ENCODE peak calls at places on chromosomes 12 and 14, in four cellular contexts. Y, D, O and R are unnamed samples.

GRCh38 chr14:93085916-93086315 is 29.8 kb downstream of the ITPK1 start:
- DNase-seq in D (no peak), O (no peak), Y (no peak), R (no peak)

GRCh38 chr14:76863724-76864407 is 37.7 kb downstream of the LRRC74A start:
- DNase-seq in Y (peak; percentile 83), O (no peak), D (peak; percentile 19), R (no peak)

GRCh38 chr14:105203057-105203494 is 22.0 kb upstream of the NUDT14 start:
- DNase-seq in O (peak; percentile 60), D (no peak), Y (peak; percentile 76), R (peak; percentile 82)

GRCh38 chr14:98698341-98698740 is 573.7 kb downstream of the BCL11B start:
- DNase-seq in Y (no peak), D (no peak), O (no peak), R (no peak)

GRCh38 chr12:15563683-15564082 is 225.5 kb downstream of the EPS8 start:
- DNase-seq in O (peak; percentile 62), Y (no peak), D (no peak), R (no peak)

GRCh38 chr14:75434557-75435248 is 6.9 kb downstream of the JDP2 start:
- DNase-seq in Y (no peak), O (no peak), D (no peak), R (no peak)

GRCh38 chr14:73457935-73458218 is 469 bp downstream of the NUMB start:
- DNase-seq in O (peak; percentile 25), Y (no peak), D (no peak), R (peak; percentile 65)

GRCh38 chr12:179131-179884 is 34.6 kb downstream of the SLC6A12 start:
- DNase-seq in O (peak; percentile 85), D (no peak), Y (peak; percentile 60), R (no peak)

GRCh38 chr14:57834001-57834598 is 31.8 kb downstream of the SLC35F4 start:
- DNase-seq in O (no peak), Y (no peak), D (no peak), R (no peak)

GRCh38 chr14:34059925-34060746 is 109.3 kb upstream of the EGLN3 start:
- DNase-seq in Y (peak; percentile 84), D (peak; percentile 56), O (peak; percentile 77), R (peak; percentile 72)

GRCh38 chr12:56840922-56841321 is 77.8 kb downstream of the HSD17B6 start:
- DNase-seq in D (no peak), Y (no peak), O (peak; percentile 77), R (peak; percentile 53)

GRCh38 chr14:63875311-63875710 is 22.5 kb downstream of the SYNE2 start:
- DNase-seq in Y (peak; percentile 55), O (no peak), D (no peak), R (no peak)

GRCh38 chr14:103656031-103656757 is 27.2 kb downstream of the KLC1 start:
- DNase-seq in D (no peak), O (no peak), Y (no peak), R (no peak)

GRCh38 chr12:110957652-110958051 is 37.3 kb upstream of the MYL2 start:
- DNase-seq in Y (no peak), D (no peak), O (peak; percentile 12), R (no peak)

GRCh38 chr12:112537710-112538396 is 119.1 kb downstream of the PTPN11 start:
- DNase-seq in Y (no peak), O (no peak), D (peak; percentile 56), R (no peak)

GRCh38 chr12:118140825-118141224 is 4.9 kb downstream of the PEBP1 start:
- DNase-seq in D (no peak), O (no peak), Y (no peak), R (no peak)

GRCh38 chr14:68506021-68506644 is 286.7 kb downstream of the ZFP36L1 start:
- DNase-seq in Y (no peak), D (no peak), O (no peak), R (no peak)

GRCh38 chr14:102427642-102428041 is 64.9 kb downstream of the TECPR2 start:
- DNase-seq in O (no peak), D (no peak), Y (no peak), R (no peak)

GRCh38 chr12:128052341-128052740 is 214.6 kb upstream of the TMEM132C start:
- DNase-seq in D (no peak), O (no peak), Y (no peak), R (no peak)

GRCh38 chr12:26954027-26954426 is 15.8 kb downstream of the FGFR1OP2 start:
- DNase-seq in Y (no peak), D (no peak), O (no peak), R (no peak)

GRCh38 chr14:83441801-83442200 is 1908.1 kb upstream of the SEL1L start:
- DNase-seq in D (no peak), Y (no peak), O (no peak), R (no peak)

GRCh38 chr14:105588236-105588860 is 62.0 kb downstream of the TMEM121 start:
- DNase-seq in D (no peak), Y (no peak), O (no peak), R (no peak)

GRCh38 chr14:36424478-36425102 is 95.4 kb downstream of the NKX2-1 start:
- DNase-seq in O (peak; percentile 3), D (no peak), Y (no peak), R (no peak)

GRCh38 chr12:49920241-49920914 is 16.7 kb upstream of the FAIM2 start:
- DNase-seq in Y (peak; percentile 44), O (peak; percentile 40), D (peak; percentile 33), R (peak; percentile 55)

GRCh38 chr12:91381309-91381804 is 198.7 kb upstream of the DCN start:
- DNase-seq in Y (peak; percentile 65), D (no peak), O (peak; percentile 59), R (peak; percentile 52)

GRCh38 chr12:9134981-9135628 is 19.4 kb upstream of the A2M start:
- DNase-seq in O (no peak), D (peak; percentile 56), Y (no peak), R (no peak)

GRCh38 chr12:120125029-120125428 is 8.5 kb upstream of the RAB35 start:
- DNase-seq in Y (no peak), O (no peak), D (no peak), R (no peak)

GRCh38 chr12:66516133-66516532 is 162.7 kb downstream of the GRIP1 start:
- DNase-seq in O (peak; percentile 2), Y (no peak), D (no peak), R (no peak)

GRCh38 chr12:104463371-104463770 is 6.6 kb downstream of the CHST11 start:
- DNase-seq in O (no peak), D (no peak), Y (no peak), R (no peak)

GRCh38 chr14:93861846-93862641 is 65.1 kb upstream of the FAM181A start:
- DNase-seq in Y (no peak), O (no peak), D (no peak), R (no peak)

GRCh38 chr14:102928412-102929348 is 6.2 kb downstream of the AMN start:
- DNase-seq in O (no peak), D (no peak), Y (peak; percentile 50), R (peak; percentile 57)

GRCh38 chr12:124392271-124392990 is 97.5 kb downstream of the RFLNA start:
- DNase-seq in O (peak; percentile 78), D (no peak), Y (no peak), R (peak; percentile 53)

GRCh38 chr14:76908834-76909233 is 82.6 kb downstream of the LRRC74A start:
- DNase-seq in D (no peak), O (no peak), Y (no peak), R (no peak)

GRCh38 chr12:100184549-100184948 is 16.1 kb upstream of the ACTR6 start:
- DNase-seq in O (no peak), D (peak; percentile 63), Y (no peak), R (no peak)

GRCh38 chr12:3752741-3753486 is at the start of gene CRACR2A:
- DNase-seq in D (no peak), Y (peak; percentile 70), O (peak; percentile 85), R (peak; percentile 61)

GRCh38 chr12:106541201-106541600 is 41.6 kb upstream of the RFX4 start:
- DNase-seq in Y (no peak), O (no peak), D (no peak), R (no peak)

GRCh38 chr12:116863275-116863767 is 17.9 kb downstream of the HRK start:
- DNase-seq in O (no peak), D (peak; percentile 52), Y (no peak), R (no peak)

GRCh38 chr14:104885031-104885972 is 20.2 kb downstream of the CEP170B start:
- DNase-seq in Y (no peak), D (no peak), O (no peak), R (peak; percentile 6)

GRCh38 chr14:98952595-98953325 is 319.2 kb downstream of the BCL11B start:
- DNase-seq in D (no peak), Y (no peak), O (peak; percentile 72), R (no peak)

DNA sequence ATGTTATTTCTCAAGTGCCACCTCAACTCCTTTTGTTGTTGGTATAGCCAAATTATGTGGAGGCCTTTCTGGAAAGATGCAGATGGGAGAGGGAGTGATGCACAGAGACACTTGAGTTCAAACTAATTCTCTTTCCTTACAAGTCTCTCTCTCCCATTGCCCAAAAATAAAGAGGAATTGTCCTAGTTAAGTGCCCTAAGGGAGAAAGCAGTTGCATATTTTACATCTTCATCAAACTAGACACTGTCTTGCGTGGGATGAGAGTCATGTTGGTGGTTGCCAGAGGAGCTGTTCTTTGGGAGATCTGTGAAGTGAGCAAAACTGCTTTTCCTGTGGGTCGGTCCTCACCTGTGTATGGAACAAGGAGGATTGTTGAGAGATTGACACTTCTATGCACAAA is 72.2 kb downstream of the EP400 start:
- DNase-seq in Y (no peak), O (no peak), D (no peak), R (no peak)
- H3K36me3 ChIP-seq in Y (no peaks in the 10 kb centered on the region), O (peaks cover 79% of the 10 kb centered on the region), D (peaks cover 40% of the 10 kb centered on the region), R (no peaks in the 10 kb centered on the region)

GRCh38 chr14:88590173-88590572 is 27.3 kb downstream of the ZC3H14 start:
- DNase-seq in Y (no peak), O (no peak), D (no peak), R (no peak)
- H3K36me3 ChIP-seq in Y (peaks cover 2% of the 10 kb centered on the region), O (peaks cover 22% of the 10 kb centered on the region), D (peaks cover 13% of the 10 kb centered on the region), R (no peaks in the 10 kb centered on the region)

GRCh38 chr14:90017371-90017770 is 44.4 kb upstream of the KCNK13 start:
- DNase-seq in O (no peak), D (no peak), Y (no peak), R (no peak)
- H3K36me3 ChIP-seq in O (no peaks in the 10 kb centered on the region), D (peaks cover 12% of the 10 kb centered on the region), Y (no peaks in the 10 kb centered on the region), R (no peaks in the 10 kb centered on the region)

DNA sequence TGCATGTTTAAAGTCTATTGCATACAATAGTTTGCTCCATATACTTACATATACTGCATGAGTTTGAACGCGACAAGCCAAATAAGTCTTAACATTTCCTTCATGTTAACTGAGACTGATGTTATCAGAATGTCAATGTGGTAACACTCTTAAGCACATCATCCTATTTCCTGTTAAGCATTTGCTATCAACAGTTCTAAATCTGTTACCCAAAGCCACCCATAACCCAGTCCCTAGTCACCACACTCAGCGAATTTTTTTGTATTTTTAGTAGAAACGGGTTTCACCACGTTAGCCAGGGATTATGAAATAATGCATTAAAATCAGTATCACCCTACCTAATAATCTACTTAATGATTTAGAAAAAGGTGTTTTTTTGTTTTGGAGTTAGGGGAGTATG is 39.4 kb downstream of the HNRNPC start:
- DNase-seq in Y (no peak), O (no peak), D (no peak), R (no peak)
- H3K36me3 ChIP-seq in Y (no peaks in the 10 kb centered on the region), O (peaks cover 77% of the 10 kb centered on the region), D (peaks cover 39% of the 10 kb centered on the region), R (no peaks in the 10 kb centered on the region)

GRCh38 chr12:14424545-14424944 is 59.1 kb downstream of the ATF7IP start:
- DNase-seq in D (no peak), Y (no peak), O (no peak), R (no peak)
- H3K36me3 ChIP-seq in D (no peaks in the 10 kb centered on the region), Y (no peaks in the 10 kb centered on the region), O (peaks cover 36% of the 10 kb centered on the region), R (no peaks in the 10 kb centered on the region)

GRCh38 chr12:108562348-108563134 is at the start of gene ISCU:
- DNase-seq in D (peak; percentile 93), Y (peak; percentile 99), O (peak; percentile 95), R (peak; percentile 100)
- H3K36me3 ChIP-seq in D (peaks cover 17% of the 10 kb centered on the region), Y (no peaks in the 10 kb centered on the region), O (peaks cover 48% of the 10 kb centered on the region), R (no peaks in the 10 kb centered on the region)